ENCODE peak calls at places on chromosomes 13 and 19, in four cellular contexts. One of them, this sample, is unnamed.

GRCh38 chr19:42420055-42420544 is 7.1 kb downstream of the LIPE start:
- DNase-seq in midbrain: peak; percentile 37
- DNase-seq in RKO: peak; percentile 83
- DNase-seq in activated CD4-positive, CD25-positive, alpha-beta regulatory T cell treated with anti-CD3 and anti-CD28 coated beads, Interleukin-2, amount 50 U/mL, for 16 hours: peak; percentile 61
- DNase-seq in this sample: peak; percentile 63

GRCh38 chr13:29934531-29935308 is 84.3 kb upstream of the UBL3 start:
- DNase-seq in midbrain: no peak
- DNase-seq in activated CD4-positive, CD25-positive, alpha-beta regulatory T cell treated with anti-CD3 and anti-CD28 coated beads, Interleukin-2, amount 50 U/mL, for 16 hours: no peak
- DNase-seq in RKO: no peak
- DNase-seq in this sample: no peak

GRCh38 chr19:55383279-55383788 is 758 bp downstream of the TMEM238 start:
- DNase-seq in RKO: no peak
- DNase-seq in activated CD4-positive, CD25-positive, alpha-beta regulatory T cell treated with anti-CD3 and anti-CD28 coated beads, Interleukin-2, amount 50 U/mL, for 16 hours: no peak
- DNase-seq in midbrain: no peak
- DNase-seq in this sample: no peak

GRCh38 chr13:102856603-102857002 is 10.8 kb downstream of the ERCC5 start:
- DNase-seq in activated CD4-positive, CD25-positive, alpha-beta regulatory T cell treated with anti-CD3 and anti-CD28 coated beads, Interleukin-2, amount 50 U/mL, for 16 hours: no peak
- DNase-seq in RKO: no peak
- DNase-seq in midbrain: no peak
- DNase-seq in this sample: no peak

GRCh38 chr19:13846533-13847032 is 30.4 kb upstream of the NANOS3 start:
- DNase-seq in RKO: peak; percentile 57
- DNase-seq in midbrain: peak; percentile 30
- DNase-seq in activated CD4-positive, CD25-positive, alpha-beta regulatory T cell treated with anti-CD3 and anti-CD28 coated beads, Interleukin-2, amount 50 U/mL, for 16 hours: peak; percentile 90
- DNase-seq in this sample: no peak

GRCh38 chr13:21228738-21229137 is 52.3 kb downstream of the MRPL57 start:
- DNase-seq in midbrain: no peak
- DNase-seq in activated CD4-positive, CD25-positive, alpha-beta regulatory T cell treated with anti-CD3 and anti-CD28 coated beads, Interleukin-2, amount 50 U/mL, for 16 hours: no peak
- DNase-seq in RKO: no peak
- DNase-seq in this sample: no peak

GRCh38 chr19:31570718-31571117 is 221.5 kb upstream of the TSHZ3 start:
- DNase-seq in activated CD4-positive, CD25-positive, alpha-beta regulatory T cell treated with anti-CD3 and anti-CD28 coated beads, Interleukin-2, amount 50 U/mL, for 16 hours: no peak
- DNase-seq in RKO: no peak
- DNase-seq in midbrain: no peak
- DNase-seq in this sample: peak; percentile 7

GRCh38 chr13:45194081-45194939 is 6.5 kb downstream of the KCTD4 start:
- DNase-seq in midbrain: peak; percentile 88
- DNase-seq in RKO: no peak
- DNase-seq in activated CD4-positive, CD25-positive, alpha-beta regulatory T cell treated with anti-CD3 and anti-CD28 coated beads, Interleukin-2, amount 50 U/mL, for 16 hours: no peak
- DNase-seq in this sample: peak; percentile 94

GRCh38 chr13:70964124-70964523 is 855.9 kb upstream of the KLHL1 start:
- DNase-seq in RKO: peak; percentile 66
- DNase-seq in activated CD4-positive, CD25-positive, alpha-beta regulatory T cell treated with anti-CD3 and anti-CD28 coated beads, Interleukin-2, amount 50 U/mL, for 16 hours: no peak
- DNase-seq in midbrain: no peak
- DNase-seq in this sample: no peak

GRCh38 chr19:16141043-16141442 is 2.4 kb upstream of the HSH2D start:
- DNase-seq in midbrain: no peak
- DNase-seq in activated CD4-positive, CD25-positive, alpha-beta regulatory T cell treated with anti-CD3 and anti-CD28 coated beads, Interleukin-2, amount 50 U/mL, for 16 hours: no peak
- DNase-seq in RKO: no peak
- DNase-seq in this sample: no peak

GRCh38 chr19:16509141-16510061 is 13.2 kb downstream of the C19orf44 start:
- DNase-seq in midbrain: peak; percentile 56
- DNase-seq in RKO: no peak
- DNase-seq in activated CD4-positive, CD25-positive, alpha-beta regulatory T cell treated with anti-CD3 and anti-CD28 coated beads, Interleukin-2, amount 50 U/mL, for 16 hours: no peak
- DNase-seq in this sample: peak; percentile 77

GRCh38 chr19:6156033-6156432 is 20.6 kb downstream of the ACSBG2 start:
- DNase-seq in midbrain: no peak
- DNase-seq in RKO: peak; percentile 44
- DNase-seq in activated CD4-positive, CD25-positive, alpha-beta regulatory T cell treated with anti-CD3 and anti-CD28 coated beads, Interleukin-2, amount 50 U/mL, for 16 hours: no peak
- DNase-seq in this sample: no peak

GRCh38 chr13:48571121-48571901 is 38.4 kb upstream of the RCBTB2 start:
- DNase-seq in RKO: no peak
- DNase-seq in activated CD4-positive, CD25-positive, alpha-beta regulatory T cell treated with anti-CD3 and anti-CD28 coated beads, Interleukin-2, amount 50 U/mL, for 16 hours: no peak
- DNase-seq in midbrain: peak; percentile 37
- DNase-seq in this sample: peak; percentile 49

GRCh38 chr13:53048880-53049279 is 20.3 kb downstream of the OLFM4 start:
- DNase-seq in midbrain: no peak
- DNase-seq in activated CD4-positive, CD25-positive, alpha-beta regulatory T cell treated with anti-CD3 and anti-CD28 coated beads, Interleukin-2, amount 50 U/mL, for 16 hours: no peak
- DNase-seq in RKO: no peak
- DNase-seq in this sample: no peak

GRCh38 chr19:45126654-45127053 is 33.7 kb downstream of the PPP1R37 start:
- DNase-seq in midbrain: no peak
- DNase-seq in activated CD4-positive, CD25-positive, alpha-beta regulatory T cell treated with anti-CD3 and anti-CD28 coated beads, Interleukin-2, amount 50 U/mL, for 16 hours: no peak
- DNase-seq in RKO: no peak
- DNase-seq in this sample: no peak

GRCh38 chr13:53200498-53201453 is 172.2 kb downstream of the OLFM4 start:
- DNase-seq in activated CD4-positive, CD25-positive, alpha-beta regulatory T cell treated with anti-CD3 and anti-CD28 coated beads, Interleukin-2, amount 50 U/mL, for 16 hours: no peak
- DNase-seq in midbrain: peak; percentile 23
- DNase-seq in RKO: no peak
- DNase-seq in this sample: no peak

GRCh38 chr13:51619614-51620013 is 35.4 kb downstream of the WDFY2 start:
- DNase-seq in midbrain: no peak
- DNase-seq in RKO: peak; percentile 33
- DNase-seq in activated CD4-positive, CD25-positive, alpha-beta regulatory T cell treated with anti-CD3 and anti-CD28 coated beads, Interleukin-2, amount 50 U/mL, for 16 hours: no peak
- DNase-seq in this sample: peak; percentile 48

GRCh38 chr19:55526216-55527196 is 10.4 kb downstream of the SBK2 start:
- DNase-seq in midbrain: no peak
- DNase-seq in RKO: no peak
- DNase-seq in activated CD4-positive, CD25-positive, alpha-beta regulatory T cell treated with anti-CD3 and anti-CD28 coated beads, Interleukin-2, amount 50 U/mL, for 16 hours: no peak
- DNase-seq in this sample: no peak

GRCh38 chr13:29922896-29923295 is 72.5 kb upstream of the UBL3 start:
- DNase-seq in RKO: peak; percentile 42
- DNase-seq in activated CD4-positive, CD25-positive, alpha-beta regulatory T cell treated with anti-CD3 and anti-CD28 coated beads, Interleukin-2, amount 50 U/mL, for 16 hours: no peak
- DNase-seq in midbrain: no peak
- DNase-seq in this sample: no peak

GRCh38 chr19:40601061-40601973 is at the start of gene LTBP4:
- DNase-seq in RKO: peak; percentile 67
- DNase-seq in midbrain: peak; percentile 18
- DNase-seq in activated CD4-positive, CD25-positive, alpha-beta regulatory T cell treated with anti-CD3 and anti-CD28 coated beads, Interleukin-2, amount 50 U/mL, for 16 hours: no peak
- DNase-seq in this sample: no peak

GRCh38 chr13:44744880-44745633 is 168.9 kb upstream of the TSC22D1 start:
- DNase-seq in midbrain: no peak
- DNase-seq in activated CD4-positive, CD25-positive, alpha-beta regulatory T cell treated with anti-CD3 and anti-CD28 coated beads, Interleukin-2, amount 50 U/mL, for 16 hours: no peak
- DNase-seq in RKO: no peak
- DNase-seq in this sample: no peak

GRCh38 chr19:13839193-13839937 is 37.6 kb upstream of the NANOS3 start:
- DNase-seq in activated CD4-positive, CD25-positive, alpha-beta regulatory T cell treated with anti-CD3 and anti-CD28 coated beads, Interleukin-2, amount 50 U/mL, for 16 hours: peak; percentile 69
- DNase-seq in midbrain: peak; percentile 17
- DNase-seq in RKO: peak; percentile 92
- DNase-seq in this sample: no peak

GRCh38 chr13:28984326-28984725 is 164.2 kb downstream of the MTUS2 start:
- DNase-seq in activated CD4-positive, CD25-positive, alpha-beta regulatory T cell treated with anti-CD3 and anti-CD28 coated beads, Interleukin-2, amount 50 U/mL, for 16 hours: no peak
- DNase-seq in RKO: no peak
- DNase-seq in midbrain: no peak
- DNase-seq in this sample: no peak

GRCh38 chr19:55440411-55441105 is 2.5 kb downstream of the SHISA7 start:
- DNase-seq in midbrain: no peak
- DNase-seq in activated CD4-positive, CD25-positive, alpha-beta regulatory T cell treated with anti-CD3 and anti-CD28 coated beads, Interleukin-2, amount 50 U/mL, for 16 hours: no peak
- DNase-seq in RKO: no peak
- DNase-seq in this sample: no peak

GRCh38 chr13:62360609-62361008 is 945.0 kb upstream of the PCDH20 start:
- DNase-seq in midbrain: no peak
- DNase-seq in activated CD4-positive, CD25-positive, alpha-beta regulatory T cell treated with anti-CD3 and anti-CD28 coated beads, Interleukin-2, amount 50 U/mL, for 16 hours: no peak
- DNase-seq in RKO: no peak
- DNase-seq in this sample: no peak

This sample was measured in globus pallidus.